ENCODE peak calls at places on chromosomes 13 and 19, in five cellular contexts. S is M059J, J is H9, M is OCI-LY7, F is memory B cell. Y is an unnamed sample.

GRCh38 chr19:1773173-1773572 is 19.9 kb downstream of the ONECUT3 start:
- DNase-seq in S (peak; percentile 94), J (no peak), M (no peak), F (no peak), Y (peak; percentile 63)

GRCh38 chr13:49893591-49893990 is 42.5 kb downstream of the SPRYD7 start:
- DNase-seq in S (no peak), J (no peak), M (no peak), F (no peak), Y (no peak)

GRCh38 chr13:72199640-72200039 is 332.6 kb upstream of the DACH1 start:
- DNase-seq in S (no peak), J (no peak), M (no peak), F (no peak), Y (no peak)

GRCh38 chr19:3075605-3076431 is 13.5 kb upstream of the TLE5 start:
- DNase-seq in S (no peak), J (peak; percentile 67), M (peak; percentile 72), F (peak; percentile 83), Y (no peak)

GRCh38 chr13:34124912-34125311 is 307.0 kb downstream of the RFC3 start:
- DNase-seq in S (no peak), J (no peak), M (no peak), F (no peak), Y (no peak)

GRCh38 chr13:110266431-110266809 is 40.5 kb downstream of the COL4A1 start:
- DNase-seq in S (no peak), J (no peak), M (no peak), F (no peak), Y (no peak)

GRCh38 chr19:12785431-12786011 is 5.8 kb upstream of the JUNB start:
- DNase-seq in S (no peak), J (no peak), M (no peak), F (no peak), Y (no peak)

GRCh38 chr13:26787961-26788360 is 27.4 kb upstream of the GPR12 start:
- DNase-seq in S (no peak), J (no peak), M (no peak), F (no peak), Y (no peak)

GRCh38 chr13:31424130-31424729 is 224.5 kb downstream of the B3GLCT start:
- DNase-seq in S (peak; percentile 70), J (peak; percentile 88), M (peak; percentile 88), F (peak; percentile 40), Y (peak; percentile 72)

GRCh38 chr19:56155124-56155687 is 14.1 kb downstream of the ZNF444 start:
- DNase-seq in S (no peak), J (peak; percentile 75), M (no peak), F (no peak), Y (no peak)

GRCh38 chr19:48920949-48921348 is 12.6 kb upstream of the DHDH start:
- DNase-seq in S (no peak), J (no peak), M (no peak), F (no peak), Y (no peak)

GRCh38 chr13:60148918-60149317 is 14.8 kb downstream of the DIAPH3 start:
- DNase-seq in S (no peak), J (no peak), M (no peak), F (no peak), Y (no peak)

GRCh38 chr13:20411638-20412342 is 113.9 kb downstream of the CRYL1 start:
- DNase-seq in S (no peak), J (no peak), M (no peak), F (no peak), Y (no peak)

GRCh38 chr19:51994048-51994644 is 7.5 kb upstream of the ZNF350 start:
- DNase-seq in S (no peak), J (no peak), M (no peak), F (no peak), Y (no peak)

GRCh38 chr19:36605101-36605838 is at the start of gene ZNF382:
- DNase-seq in S (peak; percentile 64), J (peak; percentile 64), M (no peak), F (peak; percentile 82), Y (peak; percentile 51)

GRCh38 chr13:83086948-83087347 is 795.3 kb downstream of the SLITRK1 start:
- DNase-seq in S (no peak), J (no peak), M (no peak), F (no peak), Y (no peak)